ENCODE peak calls at places on chromosomes 6 and 20, in six cellular contexts. V, U, X, Q, F and J are unnamed samples.

GRCh38 chr6:155493694-155494143 is 38.1 kb upstream of the NOX3 start:
- DNase-seq in Q (peak), X (peak), U (peak), V (peak), F (no peak), J (no peak)

GRCh38 chr20:22093122-22093521 is 387.7 kb downstream of the PAX1 start:
- DNase-seq in X (no peak), V (no peak), F (no peak), Q (no peak), U (no peak), J (no peak)

GRCh38 chr6:53728570-53729194 is 63.1 kb upstream of the KLHL31 start:
- DNase-seq in X (peak), U (no peak), V (peak), F (peak), Q (peak), J (peak)

GRCh38 chr20:38601216-38602184 is at the start of gene ARHGAP40:
- DNase-seq in U (no peak), Q (peak), V (peak), X (no peak), F (no peak), J (no peak)

GRCh38 chr6:107697682-107698081 is 126.4 kb downstream of the SCML4 start:
- DNase-seq in F (no peak), X (no peak), Q (no peak), V (no peak), U (no peak), J (no peak)

GRCh38 chr6:108781419-108782110 is 66.7 kb upstream of the ARMC2 start:
- DNase-seq in U (no peak), V (no peak), X (no peak), Q (no peak), F (no peak), J (no peak)

GRCh38 chr20:22584922-22585785 is 782 bp upstream of the FOXA2 start:
- DNase-seq in U (no peak), Q (peak), X (peak), F (no peak), V (no peak), J (peak)

GRCh38 chr20:36744764-36745191 is 1.1 kb downstream of the NDRG3 start:
- DNase-seq in Q (no peak), X (no peak), U (no peak), V (no peak), F (no peak), J (no peak)

GRCh38 chr6:96899019-96899418 is 1.3 kb upstream of the NDUFAF4 start:
- DNase-seq in F (no peak), Q (peak), V (no peak), U (peak), X (peak), J (no peak)

GRCh38 chr6:108438918-108439317 is 121.8 kb upstream of the FOXO3 start:
- DNase-seq in V (no peak), F (no peak), X (no peak), Q (no peak), U (no peak), J (no peak)

GRCh38 chr6:14055541-14055940 is 62.0 kb upstream of the CD83 start:
- DNase-seq in U (no peak), V (no peak), F (no peak), Q (no peak), X (no peak), J (no peak)

DNA sequence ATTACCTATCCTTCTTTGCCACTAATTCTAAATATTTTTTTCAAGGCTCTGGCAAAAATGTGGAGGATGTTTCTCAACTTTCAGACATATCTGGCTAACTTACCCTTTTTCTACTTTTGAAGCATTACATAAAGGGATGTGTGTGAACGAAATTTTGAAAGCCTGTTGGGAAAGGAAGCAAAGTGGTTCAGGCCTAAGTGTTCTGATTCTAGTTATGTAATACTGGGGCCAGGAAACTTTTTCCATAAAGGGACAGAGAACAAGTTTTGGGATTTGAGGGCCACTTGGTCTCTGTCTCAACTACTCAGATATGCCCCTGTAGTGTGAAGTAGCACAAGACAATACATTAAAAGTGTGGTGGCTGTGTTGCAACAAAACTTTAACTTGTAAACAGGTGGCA is 721.8 kb downstream of the PHF3 start:
- DNase-seq in U (no peak), X (no peak), V (no peak), F (no peak), Q (no peak), J (no peak)
- TF ChIP-seq CTCF in U (no peak), X (no peak), V (no peak), F (no peak), Q (no peak), J (no peak)

DNA sequence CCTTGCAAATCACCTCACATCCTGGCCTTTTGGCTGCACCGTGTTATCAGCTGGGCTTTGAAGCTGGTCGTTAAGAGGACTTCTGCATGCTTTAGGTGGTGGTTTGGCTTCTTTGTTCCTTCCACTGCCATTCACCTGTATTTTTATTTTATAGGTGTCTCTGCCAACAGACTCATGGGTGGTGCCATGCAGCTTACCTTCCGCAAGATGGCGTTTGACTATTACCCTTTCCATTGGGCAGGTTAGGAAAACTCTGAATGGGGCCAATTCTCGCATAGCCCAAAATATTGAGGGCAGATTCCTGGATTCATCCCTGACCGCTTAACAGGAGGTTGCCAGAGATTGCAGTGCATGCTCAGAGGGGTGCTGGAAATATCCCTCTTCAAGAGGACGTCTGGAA is 32.4 kb downstream of the TAF11 start:
- DNase-seq in Q (no peak), F (no peak), U (no peak), V (no peak), X (no peak), J (no peak)
- TF ChIP-seq CTCF in Q (no peak), F (no peak), U (no peak), V (no peak), X (no peak), J (peak)

DNA sequence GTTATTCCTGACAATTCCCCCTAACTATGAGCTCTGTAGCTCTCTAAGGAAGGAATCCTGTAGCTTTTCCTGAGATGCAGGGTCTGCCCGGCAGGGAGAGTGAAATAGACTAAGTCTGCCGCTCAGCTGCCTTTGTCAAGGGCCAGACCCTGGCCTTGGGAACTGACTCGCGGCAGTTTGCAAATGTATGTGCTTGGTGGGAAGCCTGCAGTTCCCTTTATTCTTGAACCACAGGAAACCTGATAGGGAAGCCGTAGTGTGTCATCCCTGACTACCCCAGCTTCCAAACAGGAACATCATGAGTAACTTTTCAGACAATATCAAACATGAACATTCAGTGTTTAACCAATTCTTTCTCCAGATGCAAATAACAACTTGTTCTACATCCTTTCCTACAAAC is 78.7 kb upstream of the IFNGR1 start:
- DNase-seq in U (no peak), X (no peak), F (no peak), Q (peak), V (no peak), J (no peak)
- TF ChIP-seq CTCF in U (no peak), X (no peak), F (no peak), Q (no peak), V (no peak), J (no peak)

GRCh38 chr6:106519460-106520394 is 109.6 kb downstream of the RTN4IP1 start:
- DNase-seq in Q (peak), V (peak), U (no peak), F (peak), X (peak), J (no peak)
- TF ChIP-seq CTCF in Q (no peak), V (no peak), U (no peak), F (no peak), X (no peak), J (no peak)

GRCh38 chr6:158518196-158519127 is 41.4 kb upstream of the TMEM181 start:
- DNase-seq in Q (peak), U (peak), X (peak), V (peak), F (peak), J (no peak)
- TF ChIP-seq CTCF in Q (peak), U (no peak), X (peak), V (peak), F (peak), J (peak)

GRCh38 chr6:75922226-75922625 is 150.2 kb downstream of the IMPG1 start:
- DNase-seq in X (no peak), U (no peak), Q (no peak), F (no peak), V (no peak), J (no peak)
- TF ChIP-seq CTCF in X (no peak), U (no peak), Q (no peak), F (no peak), V (no peak), J (no peak)

DNA sequence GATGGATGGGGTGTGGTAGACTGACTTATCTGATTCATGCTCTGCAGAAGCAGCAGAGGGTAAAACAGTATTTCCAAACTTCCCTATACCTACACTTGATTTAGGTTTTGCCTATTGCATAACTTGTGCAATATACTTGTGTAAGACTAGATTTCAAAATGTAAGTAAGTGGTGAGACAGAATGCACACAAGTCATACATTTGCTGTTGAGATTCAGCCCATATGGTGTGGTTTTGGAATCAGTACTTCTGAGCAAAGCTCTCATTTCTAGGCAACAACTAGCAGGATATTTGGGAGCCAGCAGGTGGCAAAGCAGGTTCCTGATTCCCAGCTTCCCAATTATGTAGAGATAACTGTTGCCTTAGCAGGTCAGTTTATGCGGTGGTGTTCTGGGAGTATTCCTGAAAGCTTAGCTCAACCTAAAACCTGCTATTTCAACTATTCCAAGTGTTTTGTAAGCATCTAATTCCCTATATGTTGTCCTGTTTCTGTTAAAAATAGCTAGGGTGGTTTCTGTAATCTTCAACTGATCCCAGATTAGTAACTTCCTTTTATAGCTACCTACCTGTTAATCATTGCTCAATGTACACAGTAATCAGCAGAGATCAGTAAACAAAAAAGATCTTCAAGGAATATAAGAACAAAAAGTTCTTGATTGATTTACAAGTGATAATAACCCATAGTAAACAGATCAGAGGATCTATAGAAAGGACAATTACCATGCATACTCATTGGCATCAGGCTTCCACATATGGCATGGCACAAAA is 8.5 kb upstream of the FABP7 start:
- DNase-seq in X (no peak), V (no peak), Q (no peak), F (no peak), U (no peak), J (no peak)
- TF ChIP-seq CTCF in X (no peak), V (no peak), Q (no peak), F (no peak), U (no peak), J (peak)

DNA sequence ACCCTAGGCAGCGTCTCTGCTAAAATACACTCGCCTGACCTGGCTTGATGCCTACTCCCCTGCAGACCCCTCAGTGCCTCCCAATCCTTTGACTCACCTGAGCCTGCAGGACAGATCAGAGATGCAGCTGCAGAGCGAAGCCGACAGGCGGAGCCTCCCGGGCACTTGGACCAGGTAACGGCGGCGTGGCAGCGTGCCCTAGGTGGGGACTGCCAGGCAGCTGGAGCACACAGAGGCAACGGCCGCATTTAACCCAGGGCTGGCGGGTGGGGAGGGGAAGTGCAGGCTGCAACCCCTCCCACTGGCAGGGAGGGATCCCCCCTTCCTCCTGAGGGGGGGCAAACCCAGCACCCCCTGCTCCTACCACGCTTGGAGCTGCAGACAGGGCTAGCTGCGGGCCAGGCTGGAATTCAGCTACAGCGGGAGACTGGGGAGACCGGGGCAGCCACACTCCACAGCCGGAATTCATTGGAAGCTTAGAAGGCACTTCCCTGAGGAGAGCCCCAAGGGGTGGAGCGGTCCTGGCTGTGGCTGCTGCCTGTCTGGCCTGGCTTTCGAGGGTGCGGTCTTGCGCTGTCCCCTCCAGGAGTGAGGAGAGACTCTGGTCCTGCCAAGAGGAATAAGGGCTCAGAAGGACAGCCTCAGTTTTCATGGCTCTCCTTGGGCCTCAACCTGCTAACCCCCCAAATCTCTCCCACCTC is at the start of gene MATN4:
- DNase-seq in V (no peak), Q (peak), U (no peak), F (no peak), X (no peak), J (no peak)
- TF ChIP-seq CTCF in V (no peak), Q (peak), U (no peak), F (no peak), X (no peak), J (no peak)